ENCODE peak calls at places on chromosomes 2 and 18, in six cellular contexts. One of them, this sample, is unnamed.
A peak's percentile ranks its signal among the peaks of the same experiment; 100 is the strongest.

GRCh38 chr18:30684825-30685481 is 357.6 kb downstream of the DSC3 start:
- DNase-seq in BJ: no peak
- DNase-seq in RKO: no peak
- DNase-seq in GM04504: no peak
- DNase-seq in HT-29: no peak
- DNase-seq in NCI-H82: no peak
- DNase-seq in this sample: no peak

GRCh38 chr2:152542995-152543481 is 174.2 kb downstream of the PRPF40A start:
- DNase-seq in NCI-H82: no peak
- DNase-seq in GM04504: peak; percentile 80
- DNase-seq in RKO: peak; percentile 60
- DNase-seq in BJ: peak; percentile 83
- DNase-seq in HT-29: no peak
- DNase-seq in this sample: peak; percentile 85

GRCh38 chr2:170530284-170530745 is 184.8 kb upstream of the SP5 start:
- DNase-seq in GM04504: no peak
- DNase-seq in BJ: no peak
- DNase-seq in HT-29: peak; percentile 85
- DNase-seq in RKO: no peak
- DNase-seq in NCI-H82: peak; percentile 94
- DNase-seq in this sample: no peak

GRCh38 chr2:217933326-217933993 is 69.3 kb downstream of the TNS1 start:
- DNase-seq in GM04504: no peak
- DNase-seq in HT-29: peak; percentile 16
- DNase-seq in RKO: no peak
- DNase-seq in BJ: no peak
- DNase-seq in NCI-H82: no peak
- DNase-seq in this sample: no peak

GRCh38 chr2:127216593-127216992 is 3.5 kb downstream of the CYP27C1 start:
- DNase-seq in BJ: no peak
- DNase-seq in NCI-H82: no peak
- DNase-seq in GM04504: no peak
- DNase-seq in RKO: no peak
- DNase-seq in HT-29: no peak
- DNase-seq in this sample: no peak

GRCh38 chr2:31171142-31171541 is 32.9 kb upstream of the GALNT14 start:
- DNase-seq in HT-29: no peak
- DNase-seq in NCI-H82: no peak
- DNase-seq in RKO: no peak
- DNase-seq in BJ: no peak
- DNase-seq in GM04504: no peak
- DNase-seq in this sample: no peak

GRCh38 chr18:28905509-28905908 is 728.6 kb upstream of the CDH2 start:
- DNase-seq in NCI-H82: no peak
- DNase-seq in RKO: peak; percentile 2
- DNase-seq in HT-29: no peak
- DNase-seq in GM04504: no peak
- DNase-seq in BJ: no peak
- DNase-seq in this sample: no peak

GRCh38 chr2:10254373-10255188 is 48.1 kb upstream of the HPCAL1 start:
- DNase-seq in HT-29: no peak
- DNase-seq in BJ: no peak
- DNase-seq in GM04504: no peak
- DNase-seq in RKO: no peak
- DNase-seq in NCI-H82: no peak
- DNase-seq in this sample: no peak

GRCh38 chr18:26439537-26439936 is 108.8 kb downstream of the KCTD1 start:
- DNase-seq in HT-29: no peak
- DNase-seq in RKO: no peak
- DNase-seq in GM04504: no peak
- DNase-seq in NCI-H82: no peak
- DNase-seq in BJ: no peak
- DNase-seq in this sample: no peak

GRCh38 chr2:55627915-55628314 is 10.5 kb upstream of the PPP4R3B start:
- DNase-seq in GM04504: no peak
- DNase-seq in RKO: no peak
- DNase-seq in BJ: no peak
- DNase-seq in NCI-H82: no peak
- DNase-seq in HT-29: no peak
- DNase-seq in this sample: no peak

GRCh38 chr2:196233808-196234501 is 62.6 kb upstream of the STK17B start:
- DNase-seq in GM04504: no peak
- DNase-seq in RKO: no peak
- DNase-seq in HT-29: peak; percentile 69
- DNase-seq in NCI-H82: no peak
- DNase-seq in BJ: no peak
- DNase-seq in this sample: no peak

GRCh38 chr2:218570850-218571249 is 2.2 kb downstream of the CNOT9 start:
- DNase-seq in BJ: no peak
- DNase-seq in HT-29: no peak
- DNase-seq in GM04504: no peak
- DNase-seq in RKO: peak; percentile 74
- DNase-seq in NCI-H82: no peak
- DNase-seq in this sample: peak; percentile 13

GRCh38 chr2:46977899-46978298 is 62.3 kb upstream of the MCFD2 start:
- DNase-seq in RKO: no peak
- DNase-seq in HT-29: no peak
- DNase-seq in GM04504: no peak
- DNase-seq in BJ: no peak
- DNase-seq in NCI-H82: no peak
- DNase-seq in this sample: no peak

GRCh38 chr2:112995346-112995920 is 9.8 kb upstream of the IL36A start:
- DNase-seq in HT-29: no peak
- DNase-seq in NCI-H82: no peak
- DNase-seq in RKO: no peak
- DNase-seq in BJ: no peak
- DNase-seq in GM04504: no peak
- DNase-seq in this sample: no peak

GRCh38 chr2:169472249-169472648 is 7.0 kb upstream of the BBS5 start:
- DNase-seq in HT-29: no peak
- DNase-seq in GM04504: no peak
- DNase-seq in BJ: no peak
- DNase-seq in NCI-H82: no peak
- DNase-seq in RKO: no peak
- DNase-seq in this sample: no peak

GRCh38 chr2:127650041-127650784 is 4.3 kb downstream of the GPR17 start:
- DNase-seq in NCI-H82: no peak
- DNase-seq in GM04504: no peak
- DNase-seq in RKO: no peak
- DNase-seq in BJ: no peak
- DNase-seq in HT-29: no peak
- DNase-seq in this sample: no peak

GRCh38 chr18:68676913-68677312 is 38.0 kb downstream of the TMX3 start:
- DNase-seq in RKO: no peak
- DNase-seq in NCI-H82: no peak
- DNase-seq in HT-29: no peak
- DNase-seq in GM04504: no peak
- DNase-seq in BJ: no peak
- DNase-seq in this sample: no peak

GRCh38 chr2:53600835-53601234 is 166.8 kb upstream of the CHAC2 start:
- DNase-seq in BJ: no peak
- DNase-seq in HT-29: no peak
- DNase-seq in RKO: no peak
- DNase-seq in NCI-H82: no peak
- DNase-seq in GM04504: no peak
- DNase-seq in this sample: no peak

GRCh38 chr2:9769171-9770005 is 73.9 kb upstream of the TAF1B start:
- DNase-seq in BJ: no peak
- DNase-seq in HT-29: no peak
- DNase-seq in NCI-H82: no peak
- DNase-seq in GM04504: no peak
- DNase-seq in RKO: no peak
- DNase-seq in this sample: no peak

GRCh38 chr2:191650896-191651773 is 26.8 kb upstream of the NABP1 start:
- DNase-seq in NCI-H82: no peak
- DNase-seq in RKO: no peak
- DNase-seq in BJ: no peak
- DNase-seq in GM04504: no peak
- DNase-seq in HT-29: no peak
- DNase-seq in this sample: no peak

This sample was measured in AG09309.